ENCODE peak calls at places on chromosomes 12 and 14, in five cellular contexts. One of them, this sample, is unnamed.

GRCh38 chr12:112303004-112303403 is 79.2 kb downstream of the HECTD4 start:
- DNase-seq in AG10803: peak
- DNase-seq in Caco-2: no peak
- DNase-seq in CD8-positive, alpha-beta memory T cell: no peak
- DNase-seq in MM.1S: peak
- DNase-seq in this sample: no peak

GRCh38 chr14:62614117-62614516 is 431.1 kb downstream of the KCNH5 start:
- DNase-seq in AG10803: no peak
- DNase-seq in Caco-2: no peak
- DNase-seq in CD8-positive, alpha-beta memory T cell: no peak
- DNase-seq in MM.1S: no peak
- DNase-seq in this sample: peak

GRCh38 chr14:39102969-39103957 is at the start of gene SEC23A:
- DNase-seq in AG10803: peak
- DNase-seq in Caco-2: peak
- DNase-seq in CD8-positive, alpha-beta memory T cell: peak
- DNase-seq in MM.1S: peak
- DNase-seq in this sample: peak

GRCh38 chr12:107593713-107594381 is 91.8 kb upstream of the PWP1 start:
- DNase-seq in AG10803: no peak
- DNase-seq in Caco-2: peak
- DNase-seq in CD8-positive, alpha-beta memory T cell: no peak
- DNase-seq in MM.1S: peak
- DNase-seq in this sample: peak

GRCh38 chr14:22422238-22422637 is 166.8 kb downstream of the DAD1 start:
- DNase-seq in AG10803: no peak
- DNase-seq in Caco-2: no peak
- DNase-seq in CD8-positive, alpha-beta memory T cell: no peak
- DNase-seq in MM.1S: no peak
- DNase-seq in this sample: no peak

GRCh38 chr12:77115471-77115870 is 50.1 kb upstream of the E2F7 start:
- DNase-seq in AG10803: no peak
- DNase-seq in Caco-2: no peak
- DNase-seq in CD8-positive, alpha-beta memory T cell: no peak
- DNase-seq in MM.1S: no peak
- DNase-seq in this sample: no peak

GRCh38 chr12:110073049-110073831 is 24.9 kb upstream of the C12orf76 start:
- DNase-seq in AG10803: peak
- DNase-seq in Caco-2: no peak
- DNase-seq in CD8-positive, alpha-beta memory T cell: no peak
- DNase-seq in MM.1S: peak
- DNase-seq in this sample: no peak

GRCh38 chr12:124684971-124685688 is 117.7 kb upstream of the NCOR2 start:
- DNase-seq in AG10803: peak
- DNase-seq in Caco-2: no peak
- DNase-seq in CD8-positive, alpha-beta memory T cell: no peak
- DNase-seq in MM.1S: no peak
- DNase-seq in this sample: no peak

GRCh38 chr14:88289214-88289613 is 33.9 kb downstream of the KCNK10 start:
- DNase-seq in AG10803: peak
- DNase-seq in Caco-2: no peak
- DNase-seq in CD8-positive, alpha-beta memory T cell: no peak
- DNase-seq in MM.1S: no peak
- DNase-seq in this sample: no peak

GRCh38 chr12:57741413-57741789 is 2.9 kb upstream of the AGAP2 start:
- DNase-seq in AG10803: no peak
- DNase-seq in Caco-2: no peak
- DNase-seq in CD8-positive, alpha-beta memory T cell: no peak
- DNase-seq in MM.1S: no peak
- DNase-seq in this sample: no peak
- H3K4me3 ChIP-seq in AG10803: no peak
- H3K4me3 ChIP-seq in Caco-2: no peak
- H3K4me3 ChIP-seq in CD8-positive, alpha-beta memory T cell: peak
- H3K4me3 ChIP-seq in MM.1S: peak
- H3K4me3 ChIP-seq in this sample: no peak

DNA sequence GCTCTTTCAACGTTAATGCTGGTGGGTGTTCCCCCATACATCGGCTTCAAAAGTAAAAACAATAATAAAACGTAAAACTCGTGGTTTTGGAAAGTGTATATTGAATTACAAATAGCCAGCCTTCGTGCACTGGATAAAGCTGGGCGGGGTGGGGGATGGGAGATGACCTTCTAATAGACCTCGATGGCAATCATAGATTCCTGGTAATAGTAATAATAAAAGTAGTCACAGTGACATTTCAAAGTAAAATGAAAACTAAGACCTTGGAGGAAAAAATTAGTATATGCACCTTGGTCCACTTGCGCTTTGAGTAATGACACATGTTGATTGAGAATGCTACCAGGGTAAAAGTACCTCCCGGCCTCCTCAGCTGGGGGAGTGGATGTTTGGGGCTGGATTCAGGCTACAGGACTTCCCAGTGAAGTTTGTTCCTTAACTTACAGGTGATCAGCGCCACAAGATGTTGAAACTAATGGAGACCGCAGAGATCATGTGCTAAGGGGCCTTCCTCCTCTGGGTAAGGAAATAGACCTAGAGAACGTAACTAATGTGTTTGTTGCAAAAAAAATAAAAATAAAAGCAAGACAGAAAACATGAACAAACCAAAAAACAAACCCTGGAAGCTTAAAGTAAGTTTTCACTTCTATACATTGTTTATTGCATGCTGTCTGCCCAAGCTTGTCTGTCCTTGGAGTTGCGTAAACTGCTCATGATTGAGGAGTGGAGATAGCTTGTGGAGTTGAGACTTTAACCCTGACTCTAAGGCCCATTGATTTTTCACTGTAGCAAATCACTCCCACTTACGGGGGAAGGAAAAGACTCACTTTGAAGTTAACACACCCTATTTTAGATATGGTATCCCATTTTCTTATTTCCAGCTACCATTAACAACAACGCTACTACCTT is 905 bp upstream of the LRIG3 start:
- DNase-seq in AG10803: no peak
- DNase-seq in Caco-2: no peak
- DNase-seq in CD8-positive, alpha-beta memory T cell: no peak
- DNase-seq in MM.1S: no peak
- DNase-seq in this sample: no peak
- H3K4me3 ChIP-seq in AG10803: peak
- H3K4me3 ChIP-seq in Caco-2: peak
- H3K4me3 ChIP-seq in CD8-positive, alpha-beta memory T cell: no peak
- H3K4me3 ChIP-seq in MM.1S: peak
- H3K4me3 ChIP-seq in this sample: peak

DNA sequence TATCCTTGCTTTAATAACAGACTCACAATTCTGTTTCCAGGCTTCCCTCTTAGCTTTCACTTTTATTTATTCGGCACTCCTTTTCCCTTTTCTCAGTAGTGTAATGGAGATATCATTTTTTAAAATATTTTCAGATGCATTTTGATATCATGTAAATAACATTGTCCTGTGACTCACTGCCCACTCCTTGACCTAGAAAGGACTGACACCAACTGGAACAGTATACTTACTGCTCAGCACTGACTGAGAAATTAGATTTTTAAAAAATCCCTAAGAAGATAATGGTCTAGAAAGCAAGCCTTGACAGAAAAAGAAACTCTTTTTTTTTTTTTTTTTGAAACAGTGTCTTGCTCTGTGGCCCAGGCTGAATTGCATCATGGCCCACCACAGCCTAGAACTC is 118.0 kb upstream of the FSCB start:
- DNase-seq in AG10803: no peak
- DNase-seq in Caco-2: no peak
- DNase-seq in CD8-positive, alpha-beta memory T cell: no peak
- DNase-seq in MM.1S: no peak
- DNase-seq in this sample: no peak
- H3K4me3 ChIP-seq in AG10803: no peak
- H3K4me3 ChIP-seq in Caco-2: no peak
- H3K4me3 ChIP-seq in CD8-positive, alpha-beta memory T cell: no peak
- H3K4me3 ChIP-seq in MM.1S: no peak
- H3K4me3 ChIP-seq in this sample: no peak

DNA sequence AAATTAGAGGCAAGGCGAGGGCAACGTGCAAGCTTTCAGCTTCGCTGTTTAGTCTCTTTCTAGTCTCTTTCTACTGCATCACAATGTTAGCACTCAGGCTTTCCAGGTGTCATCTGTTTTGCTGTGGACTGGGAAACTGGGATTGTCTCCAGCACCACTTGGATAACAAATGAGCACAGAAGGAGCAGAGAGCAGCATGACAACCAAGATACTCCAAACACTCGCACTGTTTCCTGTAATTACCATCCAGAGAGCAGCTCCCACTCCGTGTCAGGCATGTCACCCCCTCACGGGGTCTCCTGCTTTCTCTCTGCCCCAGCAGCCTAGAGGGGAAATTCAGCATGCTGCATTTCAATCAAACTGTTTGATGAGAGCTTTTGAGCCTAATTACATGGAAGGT is 917.8 kb downstream of the DIO2 start:
- DNase-seq in AG10803: no peak
- DNase-seq in Caco-2: no peak
- DNase-seq in CD8-positive, alpha-beta memory T cell: no peak
- DNase-seq in MM.1S: no peak
- DNase-seq in this sample: no peak
- H3K4me3 ChIP-seq in AG10803: no peak
- H3K4me3 ChIP-seq in Caco-2: no peak
- H3K4me3 ChIP-seq in CD8-positive, alpha-beta memory T cell: no peak
- H3K4me3 ChIP-seq in MM.1S: no peak
- H3K4me3 ChIP-seq in this sample: no peak

GRCh38 chr12:130838284-130838950 is 633 bp downstream of the STX2 start:
- DNase-seq in AG10803: peak
- DNase-seq in Caco-2: no peak
- DNase-seq in CD8-positive, alpha-beta memory T cell: peak
- DNase-seq in MM.1S: no peak
- DNase-seq in this sample: peak

GRCh38 chr12:130835011-130835410 is 4.0 kb downstream of the STX2 start:
- DNase-seq in AG10803: no peak
- DNase-seq in Caco-2: no peak
- DNase-seq in CD8-positive, alpha-beta memory T cell: no peak
- DNase-seq in MM.1S: no peak
- DNase-seq in this sample: no peak

GRCh38 chr12:130838951-130839769 is at the start of gene STX2:
- DNase-seq in AG10803: peak
- DNase-seq in Caco-2: peak
- DNase-seq in CD8-positive, alpha-beta memory T cell: peak
- DNase-seq in MM.1S: peak
- DNase-seq in this sample: peak

GRCh38 chr12:130835436-130835835 is 3.6 kb downstream of the STX2 start:
- DNase-seq in AG10803: no peak
- DNase-seq in Caco-2: no peak
- DNase-seq in CD8-positive, alpha-beta memory T cell: no peak
- DNase-seq in MM.1S: no peak
- DNase-seq in this sample: no peak

DNA sequence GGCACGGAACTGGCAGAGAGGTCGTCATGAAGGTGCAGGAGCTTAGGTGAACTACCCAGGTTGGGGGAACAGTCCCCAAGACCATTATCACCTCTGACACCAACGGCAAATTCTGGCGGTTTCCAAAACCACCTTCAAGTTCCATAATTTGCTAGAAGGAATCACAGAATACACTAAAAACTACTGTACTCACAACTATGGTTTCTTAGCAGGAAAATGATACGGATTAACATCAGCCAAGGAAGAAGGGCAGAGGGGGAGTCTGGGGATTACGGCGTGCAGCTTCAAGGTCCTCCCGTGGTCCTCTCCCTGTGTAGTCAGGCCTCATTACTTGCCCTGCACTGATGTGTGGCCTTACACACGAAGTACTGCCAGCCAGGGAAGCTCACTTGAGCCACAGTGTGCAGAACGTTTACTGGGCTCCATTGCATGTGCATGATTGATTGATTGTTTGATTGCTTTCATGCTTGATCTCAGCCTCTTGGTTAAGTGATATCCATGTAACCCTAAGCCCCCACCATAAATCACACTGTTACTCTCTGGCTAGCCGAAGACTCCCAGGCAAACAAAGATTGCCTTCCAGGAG is 813 bp upstream of the STX2 start:
- DNase-seq in AG10803: no peak
- DNase-seq in Caco-2: no peak
- DNase-seq in CD8-positive, alpha-beta memory T cell: no peak
- DNase-seq in MM.1S: no peak
- DNase-seq in this sample: no peak
- H3K4me3 ChIP-seq in AG10803: peak
- H3K4me3 ChIP-seq in Caco-2: peak
- H3K4me3 ChIP-seq in CD8-positive, alpha-beta memory T cell: peak
- H3K4me3 ChIP-seq in MM.1S: peak
- H3K4me3 ChIP-seq in this sample: no peak

GRCh38 chr12:62468394-62468793 is 1.8 kb downstream of the MON2 start:
- DNase-seq in AG10803: peak
- DNase-seq in Caco-2: no peak
- DNase-seq in CD8-positive, alpha-beta memory T cell: no peak
- DNase-seq in MM.1S: no peak
- DNase-seq in this sample: no peak
- H3K4me3 ChIP-seq in AG10803: peak
- H3K4me3 ChIP-seq in Caco-2: no peak
- H3K4me3 ChIP-seq in CD8-positive, alpha-beta memory T cell: no peak
- H3K4me3 ChIP-seq in MM.1S: peak
- H3K4me3 ChIP-seq in this sample: peak

This sample was measured in HAP-1.